ENCODE peak calls at places on chromosomes 12 and 14, in seven cellular contexts. One of them, this sample, is unnamed.
A peak's percentile ranks its signal among the peaks of the same experiment; 100 is the strongest.

GRCh38 chr14:101843665-101844064 is 82.2 kb downstream of the PPP2R5C start:
- DNase-seq in adrenal gland: no peak
- DNase-seq in chondrocyte: no peak
- DNase-seq in AG09309: no peak
- DNase-seq in left ventricle myocardium inferior: no peak
- DNase-seq in Calu3: peak; percentile 9
- DNase-seq in foreskin fibroblast: peak; percentile 14
- DNase-seq in this sample: no peak

GRCh38 chr14:62015945-62016344 is 253.7 kb downstream of the SNAPC1 start:
- DNase-seq in AG09309: no peak
- DNase-seq in Calu3: no peak
- DNase-seq in chondrocyte: no peak
- DNase-seq in adrenal gland: no peak
- DNase-seq in left ventricle myocardium inferior: no peak
- DNase-seq in foreskin fibroblast: peak; percentile 75
- DNase-seq in this sample: no peak

GRCh38 chr14:76333664-76334063 is 42.3 kb upstream of the ESRRB start:
- DNase-seq in AG09309: no peak
- DNase-seq in chondrocyte: no peak
- DNase-seq in foreskin fibroblast: no peak
- DNase-seq in adrenal gland: no peak
- DNase-seq in left ventricle myocardium inferior: no peak
- DNase-seq in Calu3: no peak
- DNase-seq in this sample: no peak

GRCh38 chr12:127280393-127281275 is 986.3 kb upstream of the TMEM132C start:
- DNase-seq in left ventricle myocardium inferior: peak; percentile 21
- DNase-seq in foreskin fibroblast: peak; percentile 36
- DNase-seq in Calu3: no peak
- DNase-seq in AG09309: no peak
- DNase-seq in chondrocyte: no peak
- DNase-seq in adrenal gland: peak; percentile 43
- DNase-seq in this sample: peak; percentile 83

GRCh38 chr12:3133410-3133793 is 56.2 kb downstream of the TSPAN9 start:
- DNase-seq in Calu3: no peak
- DNase-seq in adrenal gland: no peak
- DNase-seq in foreskin fibroblast: no peak
- DNase-seq in chondrocyte: peak; percentile 39
- DNase-seq in left ventricle myocardium inferior: no peak
- DNase-seq in AG09309: no peak
- DNase-seq in this sample: no peak

GRCh38 chr12:122523280-122523679 is 3.5 kb downstream of the RSRC2 start:
- DNase-seq in Calu3: no peak
- DNase-seq in AG09309: peak; percentile 17
- DNase-seq in adrenal gland: peak; percentile 45
- DNase-seq in foreskin fibroblast: peak; percentile 82
- DNase-seq in chondrocyte: no peak
- DNase-seq in left ventricle myocardium inferior: no peak
- DNase-seq in this sample: no peak

GRCh38 chr14:54002653-54003052 is 46.0 kb upstream of the BMP4 start:
- DNase-seq in AG09309: peak; percentile 67
- DNase-seq in adrenal gland: no peak
- DNase-seq in Calu3: no peak
- DNase-seq in chondrocyte: no peak
- DNase-seq in foreskin fibroblast: peak; percentile 88
- DNase-seq in left ventricle myocardium inferior: no peak
- DNase-seq in this sample: no peak

GRCh38 chr12:115233891-115234543 is 550.0 kb upstream of the TBX3 start:
- DNase-seq in Calu3: no peak
- DNase-seq in left ventricle myocardium inferior: no peak
- DNase-seq in adrenal gland: no peak
- DNase-seq in foreskin fibroblast: peak; percentile 20
- DNase-seq in AG09309: no peak
- DNase-seq in chondrocyte: no peak
- DNase-seq in this sample: no peak

GRCh38 chr12:32777159-32777558 is 21.5 kb upstream of the YARS2 start:
- DNase-seq in chondrocyte: no peak
- DNase-seq in adrenal gland: no peak
- DNase-seq in Calu3: no peak
- DNase-seq in foreskin fibroblast: no peak
- DNase-seq in left ventricle myocardium inferior: no peak
- DNase-seq in AG09309: no peak
- DNase-seq in this sample: no peak

GRCh38 chr14:22460461-22461195 is 128.4 kb downstream of the DAD1 start:
- DNase-seq in foreskin fibroblast: no peak
- DNase-seq in left ventricle myocardium inferior: no peak
- DNase-seq in Calu3: no peak
- DNase-seq in adrenal gland: no peak
- DNase-seq in AG09309: no peak
- DNase-seq in chondrocyte: no peak
- DNase-seq in this sample: no peak

GRCh38 chr12:32983968-32984367 is 87.4 kb upstream of the PKP2 start:
- DNase-seq in Calu3: no peak
- DNase-seq in chondrocyte: no peak
- DNase-seq in AG09309: no peak
- DNase-seq in foreskin fibroblast: no peak
- DNase-seq in left ventricle myocardium inferior: no peak
- DNase-seq in adrenal gland: no peak
- DNase-seq in this sample: no peak

GRCh38 chr12:46627686-46628085 is 198.1 kb downstream of the SLC38A4 start:
- DNase-seq in Calu3: no peak
- DNase-seq in left ventricle myocardium inferior: no peak
- DNase-seq in adrenal gland: no peak
- DNase-seq in AG09309: no peak
- DNase-seq in foreskin fibroblast: peak; percentile 50
- DNase-seq in chondrocyte: no peak
- DNase-seq in this sample: no peak

GRCh38 chr12:62291888-62292760 is 31.9 kb downstream of the USP15 start:
- DNase-seq in AG09309: no peak
- DNase-seq in chondrocyte: peak; percentile 25
- DNase-seq in Calu3: peak; percentile 21
- DNase-seq in adrenal gland: no peak
- DNase-seq in foreskin fibroblast: peak; percentile 33
- DNase-seq in left ventricle myocardium inferior: no peak
- DNase-seq in this sample: no peak

GRCh38 chr14:59044707-59045106 is 143.8 kb upstream of the DAAM1 start:
- DNase-seq in left ventricle myocardium inferior: no peak
- DNase-seq in AG09309: no peak
- DNase-seq in Calu3: peak; percentile 6
- DNase-seq in adrenal gland: peak; percentile 69
- DNase-seq in chondrocyte: no peak
- DNase-seq in foreskin fibroblast: no peak
- DNase-seq in this sample: no peak

GRCh38 chr12:117857632-117858274 is 111.0 kb downstream of the KSR2 start:
- DNase-seq in adrenal gland: no peak
- DNase-seq in Calu3: peak; percentile 77
- DNase-seq in foreskin fibroblast: peak; percentile 47
- DNase-seq in left ventricle myocardium inferior: no peak
- DNase-seq in AG09309: no peak
- DNase-seq in chondrocyte: no peak
- DNase-seq in this sample: no peak

GRCh38 chr12:22334696-22335290 is at the start of gene ST8SIA1:
- DNase-seq in chondrocyte: no peak
- DNase-seq in adrenal gland: peak; percentile 49
- DNase-seq in left ventricle myocardium inferior: peak; percentile 49
- DNase-seq in AG09309: no peak
- DNase-seq in foreskin fibroblast: peak; percentile 42
- DNase-seq in Calu3: no peak
- DNase-seq in this sample: peak; percentile 47

GRCh38 chr12:88247241-88247643 is 105.1 kb downstream of the TMTC3 start:
- DNase-seq in chondrocyte: no peak
- DNase-seq in foreskin fibroblast: peak; percentile 91
- DNase-seq in AG09309: peak; percentile 74
- DNase-seq in left ventricle myocardium inferior: no peak
- DNase-seq in Calu3: no peak
- DNase-seq in adrenal gland: no peak
- DNase-seq in this sample: no peak

GRCh38 chr14:63986789-63987533 is 134.2 kb downstream of the SYNE2 start:
- DNase-seq in AG09309: peak; percentile 67
- DNase-seq in foreskin fibroblast: peak; percentile 73
- DNase-seq in left ventricle myocardium inferior: no peak
- DNase-seq in Calu3: no peak
- DNase-seq in adrenal gland: no peak
- DNase-seq in chondrocyte: no peak
- DNase-seq in this sample: no peak

GRCh38 chr12:63354919-63355318 is 203.9 kb upstream of the AVPR1A start:
- DNase-seq in Calu3: no peak
- DNase-seq in foreskin fibroblast: no peak
- DNase-seq in AG09309: no peak
- DNase-seq in adrenal gland: no peak
- DNase-seq in left ventricle myocardium inferior: no peak
- DNase-seq in chondrocyte: no peak
- DNase-seq in this sample: no peak

GRCh38 chr12:1768585-1768984 is 51.8 kb upstream of the LRTM2 start:
- DNase-seq in AG09309: no peak
- DNase-seq in adrenal gland: no peak
- DNase-seq in chondrocyte: no peak
- DNase-seq in left ventricle myocardium inferior: no peak
- DNase-seq in Calu3: no peak
- DNase-seq in foreskin fibroblast: peak; percentile 79
- DNase-seq in this sample: no peak

GRCh38 chr14:65222434-65222833 is 120.1 kb upstream of the MAX start:
- DNase-seq in Calu3: peak; percentile 52
- DNase-seq in foreskin fibroblast: peak; percentile 81
- DNase-seq in AG09309: peak; percentile 35
- DNase-seq in adrenal gland: peak; percentile 36
- DNase-seq in left ventricle myocardium inferior: peak; percentile 28
- DNase-seq in chondrocyte: no peak
- DNase-seq in this sample: no peak

GRCh38 chr12:87074801-87075200 is 818.6 kb upstream of the MGAT4C start:
- DNase-seq in Calu3: no peak
- DNase-seq in foreskin fibroblast: peak; percentile 53
- DNase-seq in chondrocyte: no peak
- DNase-seq in AG09309: peak; percentile 1
- DNase-seq in left ventricle myocardium inferior: no peak
- DNase-seq in adrenal gland: no peak
- DNase-seq in this sample: no peak

GRCh38 chr14:93079321-93079720 is 36.4 kb downstream of the ITPK1 start:
- DNase-seq in chondrocyte: no peak
- DNase-seq in AG09309: no peak
- DNase-seq in left ventricle myocardium inferior: no peak
- DNase-seq in Calu3: no peak
- DNase-seq in foreskin fibroblast: no peak
- DNase-seq in adrenal gland: no peak
- DNase-seq in this sample: no peak
- TF ChIP-seq CTCF in chondrocyte: no peak
- TF ChIP-seq CTCF in AG09309: peak; percentile 30
- TF ChIP-seq CTCF in left ventricle myocardium inferior: no peak
- TF ChIP-seq CTCF in Calu3: no peak
- TF ChIP-seq CTCF in foreskin fibroblast: no peak
- TF ChIP-seq CTCF in adrenal gland: no peak
- TF ChIP-seq CTCF in this sample: no peak

DNA sequence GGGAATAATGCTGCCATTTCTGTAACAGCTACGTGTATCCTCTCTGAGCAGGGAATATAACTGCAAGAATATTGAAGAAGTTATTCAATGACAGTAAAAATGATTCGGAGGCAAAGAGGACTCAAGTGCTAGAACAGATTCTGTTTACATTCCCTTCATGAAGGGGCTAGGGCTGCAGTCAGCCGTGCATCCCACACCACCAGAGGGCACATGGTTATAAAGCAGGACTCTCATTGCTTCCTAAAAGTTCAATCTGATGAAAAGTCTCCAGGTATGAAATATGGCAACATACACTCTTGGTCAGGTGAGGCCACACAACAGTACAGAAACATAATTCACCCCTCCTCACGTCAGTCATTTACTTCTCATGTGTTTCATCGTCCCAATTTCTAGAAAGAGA is 34.0 kb downstream of the TCHP start:
- DNase-seq in adrenal gland: no peak
- DNase-seq in left ventricle myocardium inferior: no peak
- DNase-seq in foreskin fibroblast: peak; percentile 52
- DNase-seq in AG09309: no peak
- DNase-seq in chondrocyte: no peak
- DNase-seq in Calu3: peak; percentile 11
- DNase-seq in this sample: no peak
- TF ChIP-seq CTCF in adrenal gland: no peak
- TF ChIP-seq CTCF in left ventricle myocardium inferior: peak; percentile 55
- TF ChIP-seq CTCF in foreskin fibroblast: peak; percentile 68
- TF ChIP-seq CTCF in AG09309: peak; percentile 55
- TF ChIP-seq CTCF in chondrocyte: peak; percentile 62
- TF ChIP-seq CTCF in Calu3: no peak
- TF ChIP-seq CTCF in this sample: no peak

DNA sequence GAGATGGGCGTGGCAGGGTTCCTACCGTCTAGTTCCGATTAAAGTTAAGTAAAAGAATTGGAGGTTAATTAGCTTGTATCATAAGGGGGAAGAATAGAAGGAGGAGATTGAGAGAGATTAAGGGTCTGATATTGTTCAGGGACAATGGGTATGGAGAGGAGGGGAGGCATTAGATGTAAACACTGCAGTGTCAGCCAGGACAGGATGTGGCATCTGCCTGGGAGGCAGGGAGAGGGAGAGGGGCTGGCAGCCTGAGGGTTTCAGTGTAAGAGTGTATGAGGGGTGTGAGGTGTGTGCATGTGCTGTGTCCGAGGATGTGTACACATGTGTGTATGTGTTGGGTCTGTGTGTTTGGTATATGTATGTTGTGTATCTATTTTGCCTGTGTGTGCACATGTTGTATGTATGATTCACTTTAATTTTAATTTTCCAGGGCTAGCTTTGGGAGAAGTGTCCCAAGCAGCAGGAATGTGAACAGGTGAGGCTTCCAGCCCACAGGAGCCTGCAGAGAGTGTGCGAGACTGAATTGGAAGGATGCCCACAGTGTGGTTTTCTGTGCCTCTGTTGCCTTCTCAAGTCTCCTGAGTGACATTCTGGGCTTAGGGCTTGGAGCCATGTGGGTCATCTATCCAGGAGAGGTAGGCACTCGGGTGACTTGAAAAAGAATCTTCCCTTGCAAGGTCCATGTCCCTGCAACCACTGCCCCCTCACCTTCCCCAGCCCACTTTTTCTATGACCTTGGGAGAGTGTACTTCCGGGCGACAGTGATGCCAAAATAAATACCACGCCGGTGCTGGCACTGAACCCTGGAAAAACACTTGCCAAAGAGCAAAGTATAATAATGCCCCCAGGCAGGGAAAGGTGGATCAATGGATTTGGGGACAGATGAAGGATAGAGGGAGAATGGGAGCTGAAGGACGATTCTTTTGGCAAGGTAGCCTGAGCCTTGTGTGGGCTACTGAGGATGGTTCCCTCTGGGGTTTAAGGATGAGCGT is 36.8 kb upstream of the DCD start:
- DNase-seq in chondrocyte: no peak
- DNase-seq in AG09309: no peak
- DNase-seq in left ventricle myocardium inferior: no peak
- DNase-seq in adrenal gland: no peak
- DNase-seq in Calu3: no peak
- DNase-seq in foreskin fibroblast: no peak
- DNase-seq in this sample: no peak
- TF ChIP-seq CTCF in chondrocyte: no peak
- TF ChIP-seq CTCF in AG09309: no peak
- TF ChIP-seq CTCF in left ventricle myocardium inferior: no peak
- TF ChIP-seq CTCF in adrenal gland: no peak
- TF ChIP-seq CTCF in Calu3: no peak
- TF ChIP-seq CTCF in foreskin fibroblast: no peak
- TF ChIP-seq CTCF in this sample: no peak

DNA sequence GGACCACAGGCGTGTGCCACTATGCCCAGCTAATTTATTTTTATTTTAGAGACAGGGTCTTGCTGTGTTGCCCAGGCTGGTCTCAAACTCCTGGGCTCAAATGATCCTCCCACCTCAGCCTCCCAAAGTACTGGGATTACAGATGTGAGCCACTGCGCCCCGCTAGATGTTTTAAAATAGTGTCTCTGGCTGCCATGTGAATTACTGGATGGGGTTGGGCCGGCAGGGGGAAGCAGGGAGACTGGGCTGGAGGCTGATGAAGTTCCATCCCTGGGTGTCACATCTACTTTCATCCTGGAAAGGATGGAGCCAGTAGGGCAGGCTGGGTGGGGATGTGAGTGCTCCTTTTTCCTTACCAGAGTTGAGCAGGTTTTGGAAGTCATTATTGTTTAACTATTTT is 46.1 kb downstream of the DNAH10 start:
- DNase-seq in adrenal gland: no peak
- DNase-seq in AG09309: no peak
- DNase-seq in chondrocyte: no peak
- DNase-seq in left ventricle myocardium inferior: no peak
- DNase-seq in foreskin fibroblast: peak; percentile 51
- DNase-seq in Calu3: peak; percentile 42
- DNase-seq in this sample: no peak
- TF ChIP-seq CTCF in adrenal gland: no peak
- TF ChIP-seq CTCF in AG09309: peak; percentile 45
- TF ChIP-seq CTCF in chondrocyte: peak; percentile 58
- TF ChIP-seq CTCF in left ventricle myocardium inferior: peak; percentile 30
- TF ChIP-seq CTCF in foreskin fibroblast: peak; percentile 46
- TF ChIP-seq CTCF in Calu3: no peak
- TF ChIP-seq CTCF in this sample: no peak

This sample was measured in mesothelial cell of epicardium.